ENCODE peak calls at places on chromosomes 2 and 18, in four cellular contexts. L is foreskin fibroblast, H is heart right ventricle, J is RWPE1. V is an unnamed sample.
A peak's percentile ranks its signal among the peaks of the same experiment; 100 is the strongest.

GRCh38 chr2:8849322-8849721 is 11.9 kb upstream of the KIDINS220 start:
- DNase-seq in L (peak; percentile 68), H (no peak), J (no peak), V (no peak)

GRCh38 chr2:128615571-128615970 is 296.9 kb upstream of the HS6ST1 start:
- DNase-seq in L (no peak), H (no peak), J (no peak), V (no peak)

GRCh38 chr2:49948091-49948490 is 793.8 kb upstream of the FSHR start:
- DNase-seq in L (no peak), H (no peak), J (no peak), V (no peak)

GRCh38 chr18:50240083-50240563 is 26.2 kb downstream of the CFAP53 start:
- DNase-seq in L (no peak), H (no peak), J (peak; percentile 31), V (no peak)

GRCh38 chr2:112881217-112882000 is 29.6 kb upstream of the IL37 start:
- DNase-seq in L (peak; percentile 76), H (no peak), J (peak; percentile 75), V (no peak)

GRCh38 chr2:182824056-182824758 is 42.2 kb downstream of the FRZB start:
- DNase-seq in L (no peak), H (no peak), J (no peak), V (no peak)

GRCh38 chr2:120498576-120499394 is 152.8 kb downstream of the INHBB start:
- DNase-seq in L (no peak), H (no peak), J (no peak), V (no peak)

GRCh38 chr2:47026738-47027531 is 111.3 kb upstream of the MCFD2 start:
- DNase-seq in L (no peak), H (no peak), J (peak; percentile 67), V (no peak)

GRCh38 chr2:35301349-35301748 is 1054.2 kb upstream of the CRIM1 start:
- DNase-seq in L (no peak), H (no peak), J (no peak), V (no peak)

GRCh38 chr2:11260979-11261378 is 83.5 kb downstream of the ROCK2 start:
- DNase-seq in L (no peak), H (no peak), J (no peak), V (no peak)

GRCh38 chr2:140041801-140042200 is 1261.6 kb upstream of the NXPH2 start:
- DNase-seq in L (no peak), H (no peak), J (no peak), V (no peak)

GRCh38 chr18:35730738-35731370 is 149.3 kb downstream of the GALNT1 start:
- DNase-seq in L (no peak), H (peak; percentile 21), J (no peak), V (peak; percentile 49)

GRCh38 chr2:11698009-11698922 is 28.3 kb upstream of the NTSR2 start:
- DNase-seq in L (peak; percentile 92), H (peak; percentile 37), J (no peak), V (no peak)

GRCh38 chr18:51032193-51032592 is 2.2 kb downstream of the SMAD4 start:
- DNase-seq in L (no peak), H (no peak), J (no peak), V (no peak)

GRCh38 chr2:28543316-28544068 is 47.6 kb downstream of the PLB1 start:
- DNase-seq in L (peak; percentile 72), H (no peak), J (no peak), V (peak; percentile 30)

GRCh38 chr18:26875040-26875654 is 9.6 kb upstream of the AQP4 start:
- DNase-seq in L (no peak), H (no peak), J (no peak), V (no peak)

GRCh38 chr2:200944467-200945394 is 18.7 kb downstream of the ORC2 start:
- DNase-seq in L (peak; percentile 90), H (no peak), J (peak; percentile 72), V (no peak)

GRCh38 chr2:232319117-232320037 is 59.2 kb upstream of the ALPP start:
- DNase-seq in L (no peak), H (no peak), J (no peak), V (no peak)

GRCh38 chr2:210162466-210163124 is 8.6 kb downstream of the KANSL1L start:
- DNase-seq in L (no peak), H (no peak), J (no peak), V (no peak)

GRCh38 chr2:45119038-45119437 is 109.8 kb upstream of the SIX2 start:
- DNase-seq in L (peak; percentile 72), H (no peak), J (peak; percentile 48), V (no peak)

GRCh38 chr2:212176151-212176550 is 362.5 kb downstream of the ERBB4 start:
- DNase-seq in L (no peak), H (no peak), J (no peak), V (no peak)

GRCh38 chr2:12213222-12213621 is 466.8 kb downstream of the LPIN1 start:
- DNase-seq in L (no peak), H (no peak), J (no peak), V (no peak)

GRCh38 chr18:48799724-48800315 is 150.9 kb downstream of the SMAD7 start:
- DNase-seq in L (no peak), H (no peak), J (no peak), V (no peak)
- TF ChIP-seq CTCF in L (no peak), H (no peak), J (no peak), V (no peak)

GRCh38 chr2:74119912-74120825 is 27.5 kb downstream of the BOLA3 start:
- DNase-seq in L (peak; percentile 93), H (peak; percentile 74), J (peak; percentile 87), V (no peak)

DNA sequence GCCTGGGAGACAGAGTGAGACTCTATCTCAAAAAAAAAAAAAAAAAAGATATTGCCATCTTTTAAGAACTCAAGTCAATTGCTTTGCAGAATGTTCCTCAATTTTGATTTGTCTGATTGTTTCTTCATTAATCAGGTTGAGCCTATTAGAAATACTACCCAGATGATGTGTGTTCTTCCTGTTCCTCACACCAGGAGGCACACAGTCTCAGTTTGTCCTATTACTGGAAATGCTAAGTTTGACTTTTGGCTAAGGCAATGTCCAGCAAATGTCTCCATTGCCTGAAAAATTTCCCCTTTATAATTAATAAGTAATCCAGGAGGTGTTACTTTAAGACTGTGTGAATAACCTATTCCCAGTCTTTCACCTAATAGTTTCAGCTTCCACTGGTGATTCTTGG is 28.4 kb downstream of the BOLA3 start:
- DNase-seq in L (peak; percentile 41), H (no peak), J (no peak), V (no peak)
- TF ChIP-seq CTCF in L (peak; percentile 21), H (no peak), J (no peak), V (no peak)

GRCh38 chr2:59888015-59888414 is 665.4 kb downstream of the BCL11A start:
- DNase-seq in L (no peak), H (no peak), J (no peak), V (no peak)
- TF ChIP-seq CTCF in L (no peak), H (no peak), J (no peak), V (no peak)

DNA sequence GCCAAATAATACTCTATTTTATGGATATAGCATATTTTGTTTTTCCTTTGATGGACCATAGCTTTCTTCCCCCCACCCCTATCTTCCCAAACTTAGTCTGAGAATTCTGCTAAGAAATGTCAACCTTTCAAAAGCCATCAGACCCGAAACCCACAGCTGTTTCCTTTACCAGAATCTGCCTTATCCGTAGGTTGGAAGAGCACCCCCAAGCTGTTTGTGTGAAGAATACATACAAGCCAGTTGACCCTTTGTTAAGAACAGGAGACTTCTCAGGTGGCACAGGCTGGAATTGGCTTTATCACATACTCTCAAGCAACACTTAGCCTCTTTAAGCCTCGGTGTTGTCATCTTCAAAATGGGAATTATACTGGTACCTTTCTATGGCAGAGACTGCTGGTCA is 135.1 kb downstream of the ACTR3 start:
- DNase-seq in L (no peak), H (no peak), J (no peak), V (no peak)
- TF ChIP-seq CTCF in L (no peak), H (no peak), J (no peak), V (no peak)

GRCh38 chr2:3627500-3628100 is 30.4 kb upstream of the ALLC start:
- DNase-seq in L (no peak), H (peak; percentile 3), J (no peak), V (no peak)

GRCh38 chr2:3628241-3628679 is 29.7 kb upstream of the ALLC start:
- DNase-seq in L (no peak), H (peak; percentile 3), J (no peak), V (no peak)

GRCh38 chr2:3626817-3627499 is 31.0 kb upstream of the ALLC start:
- DNase-seq in L (no peak), H (peak; percentile 6), J (no peak), V (no peak)

GRCh38 chr2:3630631-3631030 is 27.4 kb upstream of the ALLC start:
- DNase-seq in L (no peak), H (peak; percentile 1), J (no peak), V (no peak)

DNA sequence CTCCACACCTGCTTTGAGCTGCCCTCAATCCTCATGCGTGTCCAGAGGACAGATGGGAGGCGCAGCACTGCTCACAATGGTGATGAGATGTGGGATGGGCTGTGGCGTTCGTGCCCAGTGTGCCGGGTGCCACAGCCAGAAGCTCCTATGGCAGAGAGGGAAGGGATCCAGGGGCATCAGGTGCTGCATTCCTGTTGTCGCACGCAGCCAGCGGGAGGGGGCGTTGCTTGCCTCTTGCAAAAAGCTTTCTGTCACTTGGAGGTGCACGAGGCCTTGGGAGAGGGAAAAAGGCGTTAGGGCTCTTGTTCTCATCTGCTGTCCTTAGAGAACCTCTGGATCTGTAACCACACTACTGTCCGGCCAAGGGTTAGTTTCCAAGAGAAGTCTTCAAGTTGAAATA is 29.2 kb upstream of the ALLC start:
- DNase-seq in L (no peak), H (peak; percentile 4), J (no peak), V (peak; percentile 42)
- TF ChIP-seq CTCF in L (no peak), H (no peak), J (no peak), V (no peak)

DNA sequence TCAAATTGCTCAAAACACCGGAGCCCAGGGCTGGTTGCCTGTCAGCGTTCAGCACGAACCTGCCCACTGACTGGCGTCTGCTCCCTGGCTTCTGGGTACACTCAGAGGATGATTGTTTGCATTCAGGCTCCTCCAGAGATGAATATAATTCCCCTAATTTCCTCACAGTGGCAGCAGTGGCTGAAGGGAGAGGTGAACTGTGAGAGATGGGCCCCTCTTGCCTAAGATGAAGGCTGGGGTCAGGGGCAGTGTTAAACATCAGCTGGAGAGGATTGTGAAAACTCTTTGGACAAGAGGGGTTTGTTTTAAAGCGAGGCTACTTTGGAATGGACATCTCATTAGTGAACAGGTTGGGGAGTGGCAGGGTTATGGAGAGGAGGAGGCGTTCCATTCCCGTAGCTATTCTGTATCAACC is 31.0 kb downstream of the TCF7L1 start:
- DNase-seq in L (no peak), H (no peak), J (no peak), V (no peak)
- TF ChIP-seq CTCF in L (no peak), H (no peak), J (no peak), V (no peak)

V was measured in nephron progenitor cell.